ENCODE peak calls at places on chromosomes 7 and 10, in six cellular contexts. H, E, I, Z, K and Y are unnamed samples.
A peak's percentile ranks its signal among the peaks of the same experiment; 100 is the strongest.

GRCh38 chr7:102431617-102432298 is 1.6 kb upstream of the ORAI2 start:
- DNase-seq in H (peak; percentile 53), K (no peak), E (peak; percentile 54), Z (no peak), I (no peak), Y (no peak)

GRCh38 chr10:55500931-55501559 is 700.0 kb upstream of the PCDH15 start:
- DNase-seq in I (peak; percentile 70), H (peak; percentile 64), Z (peak; percentile 55), K (no peak), E (no peak), Y (no peak)

GRCh38 chr10:117535045-117535751 is 7.3 kb upstream of the EMX2 start:
- DNase-seq in I (peak; percentile 35), Z (peak; percentile 64), K (no peak), H (no peak), E (no peak), Y (no peak)

GRCh38 chr10:107733731-107734130 is 569.2 kb upstream of the SORCS1 start:
- DNase-seq in Z (no peak), H (no peak), E (no peak), K (no peak), I (no peak), Y (no peak)

GRCh38 chr7:83835424-83835823 is 186.5 kb upstream of the SEMA3E start:
- DNase-seq in E (no peak), Z (no peak), H (no peak), I (no peak), K (no peak), Y (no peak)

GRCh38 chr10:43622022-43622421 is 15.8 kb downstream of the ZNF485 start:
- DNase-seq in Z (no peak), H (peak; percentile 20), K (no peak), I (no peak), E (no peak), Y (no peak)

GRCh38 chr7:35508623-35509400 is 186.1 kb downstream of the HERPUD2 start:
- DNase-seq in E (no peak), H (no peak), K (no peak), Z (no peak), I (no peak), Y (no peak)

GRCh38 chr10:36211856-36212255 is 569.8 kb upstream of the FZD8 start:
- DNase-seq in E (no peak), I (no peak), K (no peak), H (no peak), Z (no peak), Y (no peak)

GRCh38 chr7:79308176-79308575 is 145.3 kb downstream of the MAGI2 start:
- DNase-seq in E (no peak), Z (no peak), H (no peak), K (no peak), I (no peak), Y (no peak)
- TF ChIP-seq CTCF in E (no peak), Z (no peak), H (peak; percentile 35), K (no peak), I (no peak), Y (no peak)

GRCh38 chr7:135558337-135558767 is 635 bp downstream of the NUP205 start:
- DNase-seq in E (peak; percentile 29), H (peak; percentile 68), I (peak; percentile 45), Z (peak; percentile 49), K (peak; percentile 78), Y (no peak)
- TF ChIP-seq CTCF in E (peak; percentile 57), H (peak; percentile 52), I (no peak), Z (peak; percentile 29), K (no peak), Y (peak; percentile 75)

GRCh38 chr10:87503892-87504291 is 801 bp upstream of the MINPP1 start:
- DNase-seq in E (no peak), H (no peak), K (no peak), I (no peak), Z (no peak), Y (no peak)

GRCh38 chr10:87504667-87505365 is at the start of gene MINPP1:
- DNase-seq in K (peak; percentile 87), I (peak; percentile 82), H (peak; percentile 89), Z (peak; percentile 89), E (peak; percentile 62), Y (peak; percentile 94)

GRCh38 chr10:87506988-87507387 is 2.3 kb downstream of the MINPP1 start:
- DNase-seq in H (no peak), E (no peak), Z (no peak), K (no peak), I (no peak), Y (no peak)

GRCh38 chr10:87504307-87504666 is 406 bp upstream of the MINPP1 start:
- DNase-seq in H (no peak), E (no peak), Z (no peak), I (no peak), K (no peak), Y (no peak)

GRCh38 chr10:87505366-87506113 is 847 bp downstream of the MINPP1 start:
- DNase-seq in K (peak; percentile 77), I (peak; percentile 71), H (peak; percentile 76), E (peak; percentile 19), Z (peak; percentile 64), Y (no peak)
- TF ChIP-seq CTCF in K (peak; percentile 43), I (peak; percentile 39), H (peak; percentile 86), E (peak; percentile 52), Z (peak; percentile 39), Y (peak; percentile 68)

DNA sequence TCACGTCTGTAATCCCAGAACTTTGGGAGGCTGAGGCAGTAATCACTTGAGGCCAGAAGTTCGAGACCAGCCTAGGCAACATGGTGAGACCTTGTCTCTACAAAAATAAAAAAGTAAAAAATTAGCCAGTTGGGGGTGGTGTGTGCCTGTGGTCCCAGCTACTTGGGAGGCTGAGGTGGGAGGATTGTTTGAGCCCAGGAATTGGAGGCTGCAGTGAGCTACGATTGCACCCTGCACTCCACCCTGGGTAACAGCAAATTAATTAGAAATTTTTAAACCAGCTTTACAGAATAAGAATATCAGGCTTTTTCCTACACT is 136.0 kb downstream of the EPC1 start:
- DNase-seq in Z (no peak), K (no peak), I (no peak), E (no peak), H (no peak), Y (peak; percentile 17)
- TF ChIP-seq CTCF in Z (no peak), K (no peak), I (no peak), E (no peak), H (no peak), Y (no peak)

GRCh38 chr10:25026463-25026862 is 10.1 kb downstream of the THNSL1 start:
- DNase-seq in I (no peak), Z (no peak), H (no peak), K (no peak), E (no peak), Y (no peak)
- TF ChIP-seq CTCF in I (no peak), Z (no peak), H (no peak), K (no peak), E (no peak), Y (no peak)

GRCh38 chr10:95196053-95196452 is 2.0 kb downstream of the ACSM6 start:
- DNase-seq in Z (no peak), I (no peak), E (no peak), K (no peak), H (no peak), Y (no peak)

GRCh38 chr10:95201736-95202135 is 7.7 kb downstream of the ACSM6 start:
- DNase-seq in H (no peak), K (no peak), I (no peak), Z (no peak), E (no peak), Y (no peak)
- TF ChIP-seq CTCF in H (no peak), K (no peak), I (no peak), Z (no peak), E (no peak), Y (peak; percentile 18)

DNA sequence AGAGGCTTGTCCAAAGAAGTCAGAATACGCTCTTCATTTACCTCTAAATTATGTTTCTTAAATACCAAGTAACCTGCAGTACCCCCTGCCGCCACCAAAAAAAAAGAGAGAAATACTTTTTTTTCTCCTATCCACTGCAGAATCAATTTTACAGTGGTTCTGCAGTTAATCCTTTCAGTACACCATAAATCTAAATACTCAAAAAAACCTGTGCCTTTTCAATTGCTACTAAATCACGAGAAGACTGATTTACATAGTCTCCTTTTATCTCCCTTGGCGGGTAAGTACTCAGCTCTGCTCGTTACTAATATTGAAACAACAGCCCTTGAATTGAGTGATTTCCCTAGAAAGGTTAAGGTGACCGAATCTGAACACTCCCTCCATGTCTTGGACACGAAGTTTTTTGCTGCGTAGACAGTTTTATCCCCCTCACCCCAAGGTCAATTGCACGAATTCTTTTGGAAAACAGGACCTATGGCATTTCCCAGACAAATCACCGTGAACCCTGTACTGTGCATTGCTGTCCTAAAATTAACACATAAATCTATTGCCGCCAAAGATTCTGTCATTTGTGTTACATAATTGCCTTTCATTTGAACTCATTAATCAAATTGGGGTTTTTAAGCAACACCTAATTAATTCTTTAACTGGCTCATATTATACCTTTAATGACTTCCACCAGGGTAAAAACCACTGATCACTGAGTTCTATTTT is 517 bp upstream of the VIM start:
- DNase-seq in K (no peak), H (no peak), Z (no peak), I (no peak), E (no peak), Y (no peak)
- TF ChIP-seq CTCF in K (peak; percentile 56), H (no peak), Z (peak; percentile 63), I (peak; percentile 91), E (peak; percentile 76), Y (peak; percentile 57)

DNA sequence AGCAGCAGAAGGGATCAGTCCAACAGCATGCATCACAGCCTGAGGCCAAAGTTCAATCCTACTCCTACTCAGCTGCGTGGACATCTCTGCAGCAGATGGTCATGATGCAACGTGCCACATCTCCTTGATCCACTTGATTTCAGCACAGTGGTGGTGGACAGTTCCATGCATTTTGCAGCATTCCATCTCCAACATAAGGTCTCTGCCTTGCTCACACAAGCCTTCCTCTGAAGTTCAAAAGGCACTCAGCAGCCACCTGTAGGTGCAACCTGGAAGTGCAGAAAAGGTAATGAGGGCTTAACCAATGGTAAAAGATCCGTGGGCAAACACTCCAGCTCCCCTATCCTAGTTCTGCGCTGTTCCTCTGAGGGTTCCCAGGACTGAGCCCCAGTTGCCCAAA is 57.5 kb upstream of the CHCHD3 start:
- DNase-seq in Z (peak; percentile 61), E (no peak), H (peak; percentile 20), K (no peak), I (peak; percentile 58), Y (no peak)
- TF ChIP-seq CTCF in Z (peak; percentile 54), E (no peak), H (peak; percentile 58), K (no peak), I (peak; percentile 63), Y (peak; percentile 39)